ENCODE peak calls at places on chromosomes 2 and 18, in nine cellular contexts. P is psoas muscle, J is foreskin fibroblast, X is IMR-90, R is ovary, O is WTC11, H is endothelial cell of umbilical vein, Q is lower lobe of right lung, G is tibial nerve. W is an unnamed sample.

GRCh38 chr2:64831134-64831976 is 157.8 kb upstream of the SLC1A4 start:
- DNase-seq in H (peak), X (peak), Q (peak), O (peak), P (peak), J (peak), G (peak), R (no peak), W (peak)

GRCh38 chr2:30666307-30666874 is 140.9 kb downstream of the CAPN13 start:
- DNase-seq in Q (no peak), R (no peak), O (no peak), J (peak), X (peak), P (no peak), H (peak), G (no peak), W (no peak)

GRCh38 chr18:55650363-55650870 is 62.4 kb upstream of the TCF4 start:
- DNase-seq in P (no peak), R (no peak), H (no peak), Q (no peak), X (peak), O (no peak), J (peak), G (no peak), W (no peak)

GRCh38 chr2:96530474-96531357 is 5.8 kb upstream of the ARID5A start:
- DNase-seq in J (no peak), R (no peak), G (no peak), P (no peak), Q (no peak), X (no peak), H (no peak), O (no peak), W (no peak)

GRCh38 chr18:3012306-3012919 is 531 bp downstream of the LPIN2 start:
- DNase-seq in O (peak), G (peak), P (peak), Q (no peak), R (peak), X (peak), H (peak), J (peak), W (no peak)

GRCh38 chr18:54679318-54680149 is 88.5 kb downstream of the DYNAP start:
- DNase-seq in H (peak), R (no peak), O (no peak), Q (no peak), J (peak), P (no peak), G (peak), X (peak), W (no peak)

GRCh38 chr2:61016392-61017002 is 1.0 kb upstream of the PEX13 start:
- DNase-seq in J (peak), Q (peak), P (no peak), G (no peak), H (peak), R (no peak), O (no peak), X (no peak), W (no peak)

GRCh38 chr2:113762377-113763118 is 6.1 kb upstream of the SLC35F5 start:
- DNase-seq in P (no peak), O (no peak), H (peak), J (peak), X (peak), G (no peak), Q (no peak), R (no peak), W (no peak)

GRCh38 chr2:235026137-235026536 is 74.3 kb downstream of the SH3BP4 start:
- DNase-seq in O (no peak), H (peak), J (peak), Q (no peak), G (no peak), R (peak), P (no peak), X (peak), W (no peak)

GRCh38 chr2:18047114-18047695 is 168.7 kb downstream of the KCNS3 start:
- DNase-seq in H (no peak), Q (no peak), R (no peak), G (no peak), X (no peak), O (no peak), J (peak), P (no peak), W (no peak)

GRCh38 chr2:211281430-211282073 is 725.2 kb downstream of the CPS1 start:
- DNase-seq in P (no peak), O (no peak), R (no peak), J (no peak), H (no peak), X (no peak), Q (no peak), G (no peak), W (no peak)

GRCh38 chr2:29164101-29164846 is 49.1 kb downstream of the CLIP4 start:
- DNase-seq in H (no peak), J (peak), Q (no peak), X (no peak), G (no peak), R (no peak), O (no peak), P (no peak), W (no peak)

GRCh38 chr2:168550670-168551069 is 94.6 kb downstream of the CERS6 start:
- DNase-seq in X (no peak), H (no peak), P (no peak), O (peak), G (no peak), Q (peak), J (no peak), R (no peak), W (no peak)

GRCh38 chr2:3113769-3114168 is 263.8 kb downstream of the EIPR1 start:
- DNase-seq in H (no peak), X (no peak), Q (no peak), G (no peak), J (no peak), O (no peak), P (no peak), R (no peak), W (no peak)

GRCh38 chr18:77199707-77200106 is 49.9 kb upstream of the GALR1 start:
- DNase-seq in X (no peak), R (no peak), Q (no peak), P (no peak), O (no peak), H (no peak), J (peak), G (no peak), W (no peak)

GRCh38 chr18:58091099-58091611 is 47.1 kb downstream of the NEDD4L start:
- DNase-seq in G (no peak), O (no peak), R (no peak), J (no peak), Q (no peak), X (no peak), P (no peak), H (no peak), W (no peak)

GRCh38 chr2:27003857-27004256 is 28.9 kb upstream of the TMEM214 start:
- DNase-seq in Q (no peak), G (no peak), O (no peak), P (no peak), X (peak), R (no peak), J (peak), H (peak), W (no peak)

GRCh38 chr18:35289293-35290069 is 548 bp downstream of the ZSCAN30 start:
- DNase-seq in G (no peak), H (no peak), Q (no peak), O (peak), J (peak), X (peak), R (peak), P (no peak), W (no peak)

GRCh38 chr2:205685314-205686230 is 3.3 kb downstream of the NRP2 start:
- DNase-seq in R (peak), P (peak), J (peak), G (no peak), X (peak), H (peak), Q (peak), O (peak), W (no peak)

GRCh38 chr2:65710779-65711295 is 278.4 kb upstream of the SPRED2 start:
- DNase-seq in O (no peak), Q (no peak), G (no peak), J (peak), R (no peak), X (peak), H (no peak), P (no peak), W (no peak)

GRCh38 chr2:58594762-58595161 is 353.6 kb upstream of the FANCL start:
- DNase-seq in Q (no peak), O (no peak), G (no peak), R (no peak), X (no peak), P (no peak), J (peak), H (peak), W (no peak)

GRCh38 chr18:5542393-5543035 is 1.3 kb downstream of the EPB41L3 start:
- DNase-seq in P (peak), O (peak), J (peak), R (no peak), H (peak), Q (peak), X (peak), G (no peak), W (peak)

GRCh38 chr2:19367346-19367745 is 8.9 kb upstream of the OSR1 start:
- DNase-seq in X (no peak), R (no peak), Q (no peak), J (peak), H (no peak), G (no peak), P (no peak), O (no peak), W (no peak)

GRCh38 chr18:29838556-29838955 is 1204.0 kb downstream of the DSC3 start:
- DNase-seq in H (no peak), X (no peak), Q (no peak), G (no peak), P (no peak), R (no peak), O (no peak), J (no peak), W (no peak)

GRCh38 chr18:57585421-57585820 is 1.1 kb downstream of the FECH start:
- DNase-seq in G (no peak), R (no peak), O (no peak), P (no peak), H (no peak), J (no peak), X (peak), Q (no peak), W (no peak)

GRCh38 chr2:200782243-200782642 is 29.5 kb upstream of the BZW1 start:
- DNase-seq in Q (no peak), X (peak), G (no peak), O (no peak), R (no peak), J (peak), P (no peak), H (no peak), W (no peak)

GRCh38 chr2:27442282-27442980 is at the start of gene KRTCAP3:
- DNase-seq in H (no peak), Q (peak), R (peak), P (peak), O (peak), X (no peak), J (no peak), G (no peak), W (no peak)

GRCh38 chr18:26549103-26549485 is 741 bp upstream of the KCTD1 start:
- DNase-seq in X (peak), O (no peak), G (peak), P (peak), Q (peak), R (peak), J (peak), H (peak), W (peak)

GRCh38 chr2:69253033-69253535 is 133.9 kb downstream of the GFPT1 start:
- DNase-seq in X (peak), J (peak), Q (no peak), R (no peak), O (no peak), G (no peak), H (peak), P (no peak), W (no peak)

GRCh38 chr2:2048461-2048860 is 282.6 kb downstream of the MYT1L start:
- DNase-seq in X (no peak), P (no peak), J (no peak), R (no peak), G (no peak), Q (no peak), O (no peak), H (no peak), W (no peak)

GRCh38 chr18:62125702-62126101 is 61.2 kb downstream of the PIGN start:
- DNase-seq in P (no peak), Q (no peak), G (no peak), O (no peak), R (no peak), H (no peak), J (no peak), X (no peak), W (no peak)

GRCh38 chr2:218219934-218220333 is 2.9 kb downstream of the ARPC2 start:
- DNase-seq in O (no peak), X (no peak), Q (no peak), J (no peak), P (no peak), H (no peak), R (no peak), G (no peak), W (no peak)

DNA sequence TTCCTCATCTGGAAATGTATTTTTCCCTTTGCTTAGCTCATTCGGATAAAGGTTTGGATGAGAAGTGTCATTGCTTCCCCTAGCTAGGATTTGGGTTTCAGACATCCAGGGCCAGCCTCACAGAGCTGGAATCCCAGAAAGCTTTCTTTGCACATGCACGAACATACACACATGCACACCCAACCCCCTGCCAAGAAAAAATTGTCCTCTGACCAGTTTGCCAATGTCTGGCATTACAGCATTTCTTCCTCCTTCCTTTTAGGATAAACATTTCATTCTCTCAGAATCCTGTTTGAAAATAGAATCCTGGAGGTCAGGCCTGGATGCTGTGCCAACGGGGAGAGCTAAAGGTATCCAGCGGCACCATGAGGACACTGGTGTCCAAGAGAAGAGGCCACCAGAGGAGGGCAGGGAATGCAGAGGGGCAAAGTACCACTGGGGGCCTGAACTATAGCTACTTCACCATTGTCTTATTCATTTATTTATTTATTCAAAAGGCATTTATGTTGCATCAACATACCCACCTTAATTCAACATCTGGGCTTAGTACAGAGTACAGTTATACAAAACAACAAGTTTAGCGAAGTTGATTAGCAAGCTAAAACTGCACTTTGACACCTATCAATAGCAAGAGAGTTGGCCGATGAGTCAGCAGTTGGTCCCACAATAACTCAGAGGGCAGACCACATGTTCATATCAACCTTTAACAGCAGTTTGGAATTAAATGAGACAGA is 97.9 kb upstream of the ATL2 start:
- DNase-seq in H (no peak), G (no peak), J (no peak), P (no peak), O (no peak), X (no peak), R (no peak), Q (no peak), W (no peak)
- TF ChIP-seq CTCF in H (no peak), G (no peak), J (no peak), P (no peak), O (no peak), X (no peak), R (no peak), Q (no peak), W (no peak)

DNA sequence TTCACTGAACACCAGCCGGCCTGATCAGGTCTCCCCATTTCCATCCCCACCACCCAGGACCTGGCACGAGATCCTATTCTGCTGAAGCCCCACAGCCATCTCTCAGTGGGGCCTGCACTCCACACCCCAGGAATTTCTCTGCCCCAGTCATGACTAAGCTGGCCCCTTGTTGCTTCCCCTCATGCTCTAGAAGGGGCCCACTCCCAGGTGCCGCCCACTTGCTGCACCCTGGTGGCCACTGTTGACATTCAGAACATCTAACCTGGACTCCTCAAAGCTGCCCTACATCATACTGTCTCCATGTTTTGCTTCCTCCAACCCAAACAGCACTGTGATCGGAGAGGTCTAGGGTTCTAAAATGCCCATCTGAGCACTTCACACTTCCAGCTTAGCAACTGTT is 90.7 kb upstream of the KLHL29 start:
- DNase-seq in O (no peak), J (no peak), X (no peak), G (no peak), R (no peak), H (no peak), P (no peak), Q (no peak), W (no peak)
- TF ChIP-seq CTCF in O (no peak), J (no peak), X (no peak), G (no peak), R (no peak), H (no peak), P (no peak), Q (no peak), W (no peak)

GRCh38 chr2:118856978-118857676 is 9.7 kb upstream of the EN1 start:
- DNase-seq in X (no peak), O (no peak), R (no peak), J (peak), H (no peak), P (no peak), Q (no peak), G (no peak), W (no peak)

GRCh38 chr2:118859157-118859770 is 11.8 kb upstream of the EN1 start:
- DNase-seq in H (no peak), R (no peak), Q (no peak), J (no peak), G (no peak), P (no peak), O (peak), X (no peak), W (no peak)

GRCh38 chr2:118856330-118856977 is 9.0 kb upstream of the EN1 start:
- DNase-seq in Q (no peak), P (no peak), J (no peak), H (no peak), X (no peak), G (no peak), O (no peak), R (no peak), W (no peak)

GRCh38 chr2:118858485-118859156 is 11.2 kb upstream of the EN1 start:
- DNase-seq in H (no peak), O (peak), J (no peak), Q (no peak), R (no peak), G (no peak), P (no peak), X (no peak), W (no peak)

GRCh38 chr2:118857677-118858484 is 10.4 kb upstream of the EN1 start:
- DNase-seq in J (peak), G (no peak), X (no peak), R (no peak), H (no peak), P (no peak), Q (no peak), O (no peak), W (no peak)
- TF ChIP-seq CTCF in J (no peak), G (no peak), X (no peak), R (no peak), H (no peak), P (no peak), Q (no peak), O (no peak), W (no peak)

DNA sequence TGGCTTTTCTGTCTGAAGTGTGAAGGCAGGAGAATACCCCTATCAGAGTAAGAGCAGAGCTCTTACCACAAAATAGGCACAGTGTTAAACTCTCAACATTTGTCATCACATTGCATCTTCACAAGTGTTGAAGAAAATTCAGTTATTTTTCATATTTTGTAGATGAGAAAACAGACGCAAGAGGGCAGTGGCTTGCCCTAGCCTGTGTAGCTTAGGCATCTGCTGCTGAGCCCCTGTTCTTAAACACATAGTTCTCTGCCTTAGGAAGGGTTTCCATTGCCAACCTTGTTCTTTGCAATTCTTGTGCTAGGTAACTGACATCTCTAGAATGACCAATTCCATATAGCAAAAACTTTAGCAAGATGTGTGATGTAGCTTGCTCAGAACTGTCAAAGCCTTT is 112.7 kb upstream of the RMDN2 start:
- DNase-seq in J (peak), Q (no peak), G (no peak), H (no peak), R (no peak), O (no peak), X (no peak), P (no peak), W (no peak)
- TF ChIP-seq CTCF in J (peak), Q (no peak), G (no peak), H (no peak), R (no peak), O (no peak), X (peak), P (no peak), W (no peak)

DNA sequence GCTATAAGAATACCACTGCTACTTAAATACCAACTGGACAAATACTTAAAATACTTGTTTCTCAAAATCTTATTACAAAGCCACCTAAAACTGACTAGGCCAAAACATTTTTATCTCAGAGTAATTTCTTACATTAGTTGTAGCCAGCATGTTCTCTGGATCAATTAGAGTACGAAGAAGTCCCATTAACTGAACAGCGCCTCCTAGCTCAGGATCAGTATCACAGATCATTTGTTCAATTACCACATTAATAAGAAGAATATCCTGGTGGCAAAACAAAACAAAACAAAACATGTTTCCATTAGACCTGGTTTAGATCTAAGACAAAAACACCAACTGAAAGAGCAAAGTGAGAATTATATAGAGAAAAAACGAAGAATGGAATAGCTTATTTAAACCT is 36.0 kb downstream of the PPP4R3B start:
- DNase-seq in G (no peak), X (no peak), O (no peak), P (no peak), H (no peak), R (no peak), Q (no peak), J (peak), W (no peak)
- TF ChIP-seq CTCF in G (no peak), X (peak), O (no peak), P (no peak), H (no peak), R (no peak), Q (no peak), J (no peak), W (peak)

GRCh38 chr18:10015288-10015701 is 101.5 kb downstream of the VAPA start:
- DNase-seq in H (no peak), X (peak), J (peak), G (no peak), Q (no peak), R (no peak), O (no peak), P (no peak), W (no peak)

GRCh38 chr18:10009321-10010144 is 95.7 kb downstream of the VAPA start:
- DNase-seq in G (no peak), X (no peak), J (no peak), R (no peak), O (no peak), H (no peak), P (no peak), Q (no peak), W (no peak)

GRCh38 chr18:10013621-10014543 is 100.1 kb downstream of the VAPA start:
- DNase-seq in P (no peak), H (no peak), G (no peak), X (no peak), J (no peak), Q (no peak), O (no peak), R (no peak), W (no peak)

GRCh38 chr18:10010611-10011015 is 96.8 kb downstream of the VAPA start:
- DNase-seq in Q (no peak), H (peak), J (peak), O (no peak), P (peak), R (peak), G (peak), X (peak), W (no peak)

GRCh38 chr18:10012526-10012925 is 98.7 kb downstream of the VAPA start:
- DNase-seq in P (no peak), X (no peak), O (no peak), H (no peak), R (no peak), J (no peak), Q (no peak), G (no peak), W (no peak)
- TF ChIP-seq CTCF in P (no peak), X (no peak), O (no peak), H (no peak), R (no peak), J (no peak), Q (no peak), G (no peak), W (no peak)

W was measured in neural crest cell.